ENCODE peak calls at places on chromosomes 11 and 22, in ten cellular contexts. One of them, this sample, is unnamed.
A peak's percentile ranks its signal among the peaks of the same experiment; 100 is the strongest.

GRCh38 chr22:47176573-47177333 is 414.3 kb downstream of the TBC1D22A start:
- DNase-seq in prostate gland: no peak
- DNase-seq in sigmoid colon: peak; percentile 53
- DNase-seq in transverse colon: peak; percentile 1
- DNase-seq in right lobe of liver: peak; percentile 32
- DNase-seq in mammary epithelial cell: no peak
- DNase-seq in A549: no peak
- DNase-seq in stomach: no peak
- DNase-seq in CD8-positive, alpha-beta memory T cell: no peak
- DNase-seq in AG04450: no peak
- DNase-seq in this sample: no peak

GRCh38 chr11:94840209-94840608 is 72.1 kb downstream of the AMOTL1 start:
- DNase-seq in AG04450: no peak
- DNase-seq in transverse colon: no peak
- DNase-seq in prostate gland: no peak
- DNase-seq in mammary epithelial cell: no peak
- DNase-seq in CD8-positive, alpha-beta memory T cell: no peak
- DNase-seq in right lobe of liver: no peak
- DNase-seq in stomach: no peak
- DNase-seq in A549: no peak
- DNase-seq in sigmoid colon: no peak
- DNase-seq in this sample: no peak

GRCh38 chr11:725624-726202 is 19.7 kb downstream of the EPS8L2 start:
- DNase-seq in prostate gland: no peak
- DNase-seq in A549: no peak
- DNase-seq in transverse colon: no peak
- DNase-seq in stomach: no peak
- DNase-seq in sigmoid colon: no peak
- DNase-seq in mammary epithelial cell: no peak
- DNase-seq in AG04450: no peak
- DNase-seq in CD8-positive, alpha-beta memory T cell: no peak
- DNase-seq in right lobe of liver: no peak
- DNase-seq in this sample: no peak

GRCh38 chr22:39625554-39626537 is 55.3 kb downstream of the CACNA1I start:
- DNase-seq in sigmoid colon: no peak
- DNase-seq in stomach: no peak
- DNase-seq in right lobe of liver: no peak
- DNase-seq in prostate gland: no peak
- DNase-seq in AG04450: no peak
- DNase-seq in mammary epithelial cell: no peak
- DNase-seq in A549: no peak
- DNase-seq in CD8-positive, alpha-beta memory T cell: no peak
- DNase-seq in transverse colon: no peak
- DNase-seq in this sample: no peak

GRCh38 chr11:131748146-131749050 is 378.0 kb downstream of the NTM start:
- DNase-seq in CD8-positive, alpha-beta memory T cell: no peak
- DNase-seq in sigmoid colon: peak; percentile 72
- DNase-seq in stomach: peak; percentile 48
- DNase-seq in mammary epithelial cell: peak; percentile 42
- DNase-seq in prostate gland: no peak
- DNase-seq in A549: peak; percentile 13
- DNase-seq in right lobe of liver: peak; percentile 57
- DNase-seq in AG04450: no peak
- DNase-seq in transverse colon: peak; percentile 42
- DNase-seq in this sample: no peak

GRCh38 chr11:2794947-2795346 is 90.6 kb downstream of the CDKN1C start:
- DNase-seq in right lobe of liver: peak; percentile 44
- DNase-seq in sigmoid colon: peak; percentile 64
- DNase-seq in mammary epithelial cell: no peak
- DNase-seq in A549: no peak
- DNase-seq in CD8-positive, alpha-beta memory T cell: no peak
- DNase-seq in stomach: peak; percentile 23
- DNase-seq in transverse colon: peak; percentile 5
- DNase-seq in AG04450: no peak
- DNase-seq in prostate gland: no peak
- DNase-seq in this sample: no peak

GRCh38 chr11:67354314-67355022 is 1.1 kb upstream of the POLD4 start:
- DNase-seq in mammary epithelial cell: peak; percentile 93
- DNase-seq in stomach: peak; percentile 68
- DNase-seq in right lobe of liver: peak; percentile 85
- DNase-seq in AG04450: peak; percentile 76
- DNase-seq in CD8-positive, alpha-beta memory T cell: no peak
- DNase-seq in prostate gland: no peak
- DNase-seq in sigmoid colon: peak; percentile 81
- DNase-seq in A549: peak; percentile 96
- DNase-seq in transverse colon: peak; percentile 90
- DNase-seq in this sample: peak; percentile 72

GRCh38 chr11:5603326-5603725 is 6.9 kb downstream of the TRIM6 start:
- DNase-seq in A549: no peak
- DNase-seq in CD8-positive, alpha-beta memory T cell: no peak
- DNase-seq in AG04450: no peak
- DNase-seq in right lobe of liver: no peak
- DNase-seq in mammary epithelial cell: no peak
- DNase-seq in transverse colon: no peak
- DNase-seq in prostate gland: no peak
- DNase-seq in sigmoid colon: no peak
- DNase-seq in stomach: no peak
- DNase-seq in this sample: no peak

GRCh38 chr22:29715240-29715639 is 4.6 kb upstream of the CABP7 start:
- DNase-seq in AG04450: no peak
- DNase-seq in right lobe of liver: no peak
- DNase-seq in A549: no peak
- DNase-seq in transverse colon: no peak
- DNase-seq in prostate gland: no peak
- DNase-seq in sigmoid colon: no peak
- DNase-seq in mammary epithelial cell: no peak
- DNase-seq in CD8-positive, alpha-beta memory T cell: no peak
- DNase-seq in stomach: no peak
- DNase-seq in this sample: no peak

GRCh38 chr22:38792833-38793232 is 1.1 kb downstream of the DNAL4 start:
- DNase-seq in mammary epithelial cell: peak; percentile 68
- DNase-seq in transverse colon: no peak
- DNase-seq in sigmoid colon: peak; percentile 9
- DNase-seq in right lobe of liver: no peak
- DNase-seq in A549: no peak
- DNase-seq in stomach: no peak
- DNase-seq in CD8-positive, alpha-beta memory T cell: no peak
- DNase-seq in AG04450: no peak
- DNase-seq in prostate gland: no peak
- DNase-seq in this sample: peak; percentile 14

GRCh38 chr22:29226246-29226981 is 20.7 kb downstream of the EMID1 start:
- DNase-seq in A549: no peak
- DNase-seq in AG04450: no peak
- DNase-seq in sigmoid colon: peak; percentile 50
- DNase-seq in stomach: no peak
- DNase-seq in mammary epithelial cell: no peak
- DNase-seq in right lobe of liver: no peak
- DNase-seq in CD8-positive, alpha-beta memory T cell: no peak
- DNase-seq in transverse colon: no peak
- DNase-seq in prostate gland: no peak
- DNase-seq in this sample: no peak

GRCh38 chr11:20075627-20076026 is 84.6 kb downstream of the DBX1 start:
- DNase-seq in right lobe of liver: no peak
- DNase-seq in stomach: no peak
- DNase-seq in CD8-positive, alpha-beta memory T cell: no peak
- DNase-seq in mammary epithelial cell: no peak
- DNase-seq in A549: no peak
- DNase-seq in prostate gland: no peak
- DNase-seq in transverse colon: no peak
- DNase-seq in AG04450: no peak
- DNase-seq in sigmoid colon: no peak
- DNase-seq in this sample: no peak

GRCh38 chr11:95908826-95909225 is 15.1 kb downstream of the MTMR2 start:
- DNase-seq in right lobe of liver: no peak
- DNase-seq in sigmoid colon: no peak
- DNase-seq in prostate gland: no peak
- DNase-seq in mammary epithelial cell: peak; percentile 26
- DNase-seq in stomach: no peak
- DNase-seq in CD8-positive, alpha-beta memory T cell: no peak
- DNase-seq in AG04450: no peak
- DNase-seq in A549: no peak
- DNase-seq in transverse colon: no peak
- DNase-seq in this sample: no peak

GRCh38 chr22:24145446-24146189 is 35.7 kb upstream of the SUSD2 start:
- DNase-seq in A549: no peak
- DNase-seq in sigmoid colon: no peak
- DNase-seq in right lobe of liver: no peak
- DNase-seq in transverse colon: no peak
- DNase-seq in AG04450: no peak
- DNase-seq in CD8-positive, alpha-beta memory T cell: no peak
- DNase-seq in mammary epithelial cell: no peak
- DNase-seq in prostate gland: no peak
- DNase-seq in stomach: no peak
- DNase-seq in this sample: no peak
- H3K27ac ChIP-seq in A549: peak overlapping the region; percentile 69
- H3K27ac ChIP-seq in sigmoid colon: peak overlapping the region; percentile 87
- H3K27ac ChIP-seq in right lobe of liver: no peak overlapping the region
- H3K27ac ChIP-seq in transverse colon: peak overlapping the region; percentile 88
- H3K27ac ChIP-seq in AG04450: peak overlapping the region; percentile 99
- H3K27ac ChIP-seq in CD8-positive, alpha-beta memory T cell: peak overlapping the region; percentile 33
- H3K27ac ChIP-seq in mammary epithelial cell: no peak overlapping the region
- H3K27ac ChIP-seq in prostate gland: peak overlapping the region; percentile 80
- H3K27ac ChIP-seq in stomach: peak overlapping the region; percentile 89
- H3K27ac ChIP-seq in this sample: peak overlapping the region; percentile 21

GRCh38 chr11:65574963-65575567 is 788 bp upstream of the EHBP1L1 start:
- DNase-seq in A549: no peak
- DNase-seq in right lobe of liver: no peak
- DNase-seq in mammary epithelial cell: no peak
- DNase-seq in CD8-positive, alpha-beta memory T cell: no peak
- DNase-seq in sigmoid colon: peak; percentile 83
- DNase-seq in prostate gland: no peak
- DNase-seq in AG04450: no peak
- DNase-seq in stomach: peak; percentile 73
- DNase-seq in transverse colon: peak; percentile 75
- DNase-seq in this sample: no peak
- H3K27ac ChIP-seq in A549: peak overlapping the region; percentile 98
- H3K27ac ChIP-seq in right lobe of liver: peak overlapping the region; percentile 58
- H3K27ac ChIP-seq in mammary epithelial cell: no peak overlapping the region
- H3K27ac ChIP-seq in CD8-positive, alpha-beta memory T cell: peak overlapping the region; percentile 76
- H3K27ac ChIP-seq in sigmoid colon: peak overlapping the region; percentile 98
- H3K27ac ChIP-seq in prostate gland: peak overlapping the region; percentile 87
- H3K27ac ChIP-seq in AG04450: peak overlapping the region; percentile 39
- H3K27ac ChIP-seq in stomach: peak overlapping the region; percentile 96
- H3K27ac ChIP-seq in transverse colon: peak overlapping the region; percentile 96
- H3K27ac ChIP-seq in this sample: peak overlapping the region; percentile 96

DNA sequence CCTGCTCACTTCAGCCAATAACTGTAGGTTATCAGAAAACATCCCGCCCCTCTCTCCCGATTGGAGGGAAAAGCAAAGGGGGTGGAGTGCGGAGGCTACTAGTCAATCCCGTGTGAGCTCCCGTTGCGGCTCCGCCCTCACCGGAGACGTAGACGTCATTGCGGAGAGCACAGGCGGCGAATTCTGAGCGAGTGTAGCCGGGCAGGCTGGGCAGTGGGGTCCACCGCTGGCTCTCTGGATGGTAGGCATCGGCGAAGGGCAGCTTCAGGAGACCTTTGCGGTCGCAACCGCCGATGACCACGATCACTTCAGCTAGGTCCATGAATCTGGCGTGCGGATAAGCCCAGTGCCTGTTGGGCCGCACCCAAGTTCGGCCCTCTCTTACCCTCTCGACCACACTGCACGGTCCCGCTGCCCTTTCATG is 4.7 kb downstream of the KLHL35 start:
- DNase-seq in A549: no peak
- DNase-seq in prostate gland: peak; percentile 78
- DNase-seq in mammary epithelial cell: no peak
- DNase-seq in AG04450: peak; percentile 57
- DNase-seq in stomach: peak; percentile 91
- DNase-seq in right lobe of liver: peak; percentile 88
- DNase-seq in transverse colon: peak; percentile 84
- DNase-seq in sigmoid colon: peak; percentile 92
- DNase-seq in CD8-positive, alpha-beta memory T cell: peak; percentile 58
- DNase-seq in this sample: no peak
- H3K27ac ChIP-seq in A549: no peak overlapping the region
- H3K27ac ChIP-seq in prostate gland: no peak overlapping the region
- H3K27ac ChIP-seq in mammary epithelial cell: no peak overlapping the region
- H3K27ac ChIP-seq in AG04450: no peak overlapping the region
- H3K27ac ChIP-seq in stomach: peak overlapping the region; percentile 64
- H3K27ac ChIP-seq in right lobe of liver: no peak overlapping the region
- H3K27ac ChIP-seq in transverse colon: no peak overlapping the region
- H3K27ac ChIP-seq in sigmoid colon: peak overlapping the region; percentile 20
- H3K27ac ChIP-seq in CD8-positive, alpha-beta memory T cell: no peak overlapping the region
- H3K27ac ChIP-seq in this sample: no peak overlapping the region

DNA sequence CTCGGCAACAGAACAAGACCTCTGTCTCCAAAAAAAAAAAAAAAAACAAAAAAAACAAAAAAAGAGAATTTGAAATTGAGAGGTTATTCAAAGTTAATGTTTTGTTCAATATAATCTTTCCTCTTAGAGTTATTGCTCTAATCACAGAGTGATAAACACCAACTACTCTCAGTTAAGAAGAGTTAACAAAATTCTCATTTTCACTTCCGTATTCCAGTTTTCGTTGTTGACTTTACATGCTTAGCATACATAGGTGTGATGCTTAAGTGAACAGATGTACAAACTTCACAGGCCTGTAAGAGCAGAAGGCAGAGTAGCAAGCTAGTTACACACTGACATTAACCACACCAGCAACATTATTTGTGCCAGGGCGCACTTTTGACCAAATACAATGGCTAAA is 12.3 kb downstream of the EIF4ENIF1 start:
- DNase-seq in AG04450: no peak
- DNase-seq in right lobe of liver: no peak
- DNase-seq in stomach: no peak
- DNase-seq in transverse colon: no peak
- DNase-seq in sigmoid colon: no peak
- DNase-seq in mammary epithelial cell: no peak
- DNase-seq in CD8-positive, alpha-beta memory T cell: no peak
- DNase-seq in prostate gland: no peak
- DNase-seq in A549: no peak
- DNase-seq in this sample: no peak
- H3K27ac ChIP-seq in AG04450: no peak overlapping the region
- H3K27ac ChIP-seq in right lobe of liver: no peak overlapping the region
- H3K27ac ChIP-seq in stomach: peak overlapping the region; percentile 30
- H3K27ac ChIP-seq in transverse colon: peak overlapping the region; percentile 56
- H3K27ac ChIP-seq in sigmoid colon: no peak overlapping the region
- H3K27ac ChIP-seq in mammary epithelial cell: no peak overlapping the region
- H3K27ac ChIP-seq in CD8-positive, alpha-beta memory T cell: no peak overlapping the region
- H3K27ac ChIP-seq in prostate gland: no peak overlapping the region
- H3K27ac ChIP-seq in A549: no peak overlapping the region
- H3K27ac ChIP-seq in this sample: no peak overlapping the region

This sample was measured in epithelial cell of prostate.